ENCODE peak calls at places on chromosomes 11 and 22, in six cellular contexts. One of them, this sample, is unnamed.
A peak's percentile ranks its signal among the peaks of the same experiment; 100 is the strongest.

GRCh38 chr11:32088117-32088941 is 2.5 kb upstream of the RCN1 start:
- DNase-seq in neural progenitor cell: no peak
- DNase-seq in fibroblast of lung: peak; percentile 89
- DNase-seq in HCT116: no peak
- DNase-seq in GM23338: no peak
- DNase-seq in PC-3: peak; percentile 83
- DNase-seq in this sample: peak; percentile 84

GRCh38 chr11:64526356-64526755 is 64.7 kb upstream of the SLC22A12 start:
- DNase-seq in neural progenitor cell: no peak
- DNase-seq in fibroblast of lung: no peak
- DNase-seq in HCT116: no peak
- DNase-seq in GM23338: no peak
- DNase-seq in PC-3: no peak
- DNase-seq in this sample: no peak

GRCh38 chr11:8357891-8358566 is 94.4 kb upstream of the LMO1 start:
- DNase-seq in neural progenitor cell: no peak
- DNase-seq in fibroblast of lung: no peak
- DNase-seq in HCT116: no peak
- DNase-seq in GM23338: peak; percentile 40
- DNase-seq in PC-3: no peak
- DNase-seq in this sample: no peak

GRCh38 chr11:79794484-79795393 is 353.9 kb upstream of the TENM4 start:
- DNase-seq in neural progenitor cell: no peak
- DNase-seq in fibroblast of lung: peak; percentile 3
- DNase-seq in HCT116: no peak
- DNase-seq in GM23338: peak; percentile 2
- DNase-seq in PC-3: no peak
- DNase-seq in this sample: peak; percentile 13

GRCh38 chr11:78651923-78652602 is 77.4 kb upstream of the NARS2 start:
- DNase-seq in neural progenitor cell: no peak
- DNase-seq in fibroblast of lung: no peak
- DNase-seq in HCT116: no peak
- DNase-seq in GM23338: no peak
- DNase-seq in PC-3: no peak
- DNase-seq in this sample: no peak

GRCh38 chr22:24894220-24894975 is 52.1 kb downstream of the LHFPL7 start:
- DNase-seq in neural progenitor cell: no peak
- DNase-seq in fibroblast of lung: peak; percentile 97
- DNase-seq in HCT116: peak; percentile 89
- DNase-seq in GM23338: peak; percentile 15
- DNase-seq in PC-3: peak; percentile 95
- DNase-seq in this sample: peak; percentile 97

GRCh38 chr11:71223081-71223405 is 29.3 kb downstream of the SHANK2 start:
- DNase-seq in neural progenitor cell: no peak
- DNase-seq in fibroblast of lung: no peak
- DNase-seq in HCT116: no peak
- DNase-seq in GM23338: no peak
- DNase-seq in PC-3: no peak
- DNase-seq in this sample: no peak

GRCh38 chr22:48888466-48889208 is 939.0 kb downstream of the BRD1 start:
- DNase-seq in neural progenitor cell: no peak
- DNase-seq in fibroblast of lung: no peak
- DNase-seq in HCT116: no peak
- DNase-seq in GM23338: no peak
- DNase-seq in PC-3: no peak
- DNase-seq in this sample: no peak

GRCh38 chr11:9397746-9398680 is 13.6 kb downstream of the IPO7 start:
- DNase-seq in neural progenitor cell: no peak
- DNase-seq in fibroblast of lung: no peak
- DNase-seq in HCT116: no peak
- DNase-seq in GM23338: no peak
- DNase-seq in PC-3: no peak
- DNase-seq in this sample: no peak

GRCh38 chr22:23246982-23247766 is 66.9 kb downstream of the BCR start:
- DNase-seq in neural progenitor cell: no peak
- DNase-seq in fibroblast of lung: no peak
- DNase-seq in HCT116: no peak
- DNase-seq in GM23338: no peak
- DNase-seq in PC-3: no peak
- DNase-seq in this sample: no peak

GRCh38 chr11:66448523-66448922 is 9.9 kb upstream of the MRPL11 start:
- DNase-seq in neural progenitor cell: no peak
- DNase-seq in fibroblast of lung: no peak
- DNase-seq in HCT116: no peak
- DNase-seq in GM23338: no peak
- DNase-seq in PC-3: no peak
- DNase-seq in this sample: no peak

DNA sequence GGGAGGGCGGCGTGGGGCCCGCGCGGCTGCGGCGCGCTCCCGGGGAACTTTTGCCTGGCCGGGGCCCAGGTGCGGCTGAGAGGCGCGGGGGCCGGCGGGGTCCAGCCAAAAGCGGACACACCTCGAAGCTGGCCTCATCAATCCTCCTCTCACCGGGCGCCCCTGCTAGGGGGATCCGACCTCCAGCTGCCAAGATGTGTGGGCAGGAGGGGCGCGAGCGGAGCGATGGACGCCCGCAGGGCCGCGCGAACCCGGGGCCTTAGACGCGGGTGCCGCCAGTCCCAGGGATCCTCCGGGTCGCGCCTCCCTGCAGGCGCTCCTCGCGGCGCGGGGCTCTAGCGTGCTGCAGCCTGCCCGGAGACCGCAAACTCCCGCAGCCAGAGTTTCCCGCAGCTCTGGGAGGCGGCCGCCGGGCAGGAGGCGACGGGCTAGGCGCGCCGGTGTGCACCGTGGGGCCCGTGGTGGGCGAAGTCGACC is 785 bp downstream of the IGSF9B start:
- DNase-seq in neural progenitor cell: peak; percentile 59
- DNase-seq in fibroblast of lung: no peak
- DNase-seq in HCT116: no peak
- DNase-seq in GM23338: peak; percentile 50
- DNase-seq in PC-3: no peak
- DNase-seq in this sample: no peak
- TF ChIP-seq EZH2 in neural progenitor cell: peak; percentile 33
- TF ChIP-seq EZH2 in fibroblast of lung: no peak
- TF ChIP-seq EZH2 in HCT116: no peak
- TF ChIP-seq EZH2 in GM23338: no peak
- TF ChIP-seq EZH2 in PC-3: no peak
- TF ChIP-seq EZH2 in this sample: no peak

GRCh38 chr11:44885919-44886318 is 64.8 kb downstream of the TP53I11 start:
- DNase-seq in neural progenitor cell: no peak
- DNase-seq in fibroblast of lung: no peak
- DNase-seq in HCT116: no peak
- DNase-seq in GM23338: no peak
- DNase-seq in PC-3: no peak
- DNase-seq in this sample: no peak
- H3K4me1 ChIP-seq in neural progenitor cell: peaks cover 59% of the 10 kb centered on the region
- H3K4me1 ChIP-seq in fibroblast of lung: no peaks in the 10 kb centered on the region
- H3K4me1 ChIP-seq in HCT116: peaks cover 14% of the 10 kb centered on the region
- H3K4me1 ChIP-seq in GM23338: peaks cover 28% of the 10 kb centered on the region
- H3K4me1 ChIP-seq in PC-3: no peaks in the 10 kb centered on the region
- H3K4me1 ChIP-seq in this sample: no peaks in the 10 kb centered on the region

GRCh38 chr11:124844664-124845079 is 20.6 kb upstream of the ROBO3 start:
- DNase-seq in neural progenitor cell: peak; percentile 11
- DNase-seq in fibroblast of lung: no peak
- DNase-seq in HCT116: no peak
- DNase-seq in GM23338: peak; percentile 17
- DNase-seq in PC-3: no peak
- DNase-seq in this sample: no peak
- TF ChIP-seq EZH2 in neural progenitor cell: no peak
- TF ChIP-seq EZH2 in fibroblast of lung: peak; percentile 79
- TF ChIP-seq EZH2 in HCT116: no peak
- TF ChIP-seq EZH2 in GM23338: peak; percentile 48
- TF ChIP-seq EZH2 in PC-3: no peak
- TF ChIP-seq EZH2 in this sample: peak; percentile 85

GRCh38 chr11:124897681-124898680 is at the start of gene ROBO4:
- DNase-seq in neural progenitor cell: no peak
- DNase-seq in fibroblast of lung: peak; percentile 92
- DNase-seq in HCT116: peak; percentile 22
- DNase-seq in GM23338: no peak
- DNase-seq in PC-3: peak; percentile 97
- DNase-seq in this sample: peak; percentile 94
- H3K4me1 ChIP-seq in neural progenitor cell: peaks cover 18% of the 10 kb centered on the region
- H3K4me1 ChIP-seq in fibroblast of lung: peaks cover 42% of the 10 kb centered on the region
- H3K4me1 ChIP-seq in HCT116: peaks cover 42% of the 10 kb centered on the region
- H3K4me1 ChIP-seq in GM23338: peaks cover 4% of the 10 kb centered on the region
- H3K4me1 ChIP-seq in PC-3: peaks cover 74% of the 10 kb centered on the region
- H3K4me1 ChIP-seq in this sample: peaks cover 61% of the 10 kb centered on the region

GRCh38 chr11:61578819-61579218 is 2.1 kb downstream of the SYT7 start:
- DNase-seq in neural progenitor cell: no peak
- DNase-seq in fibroblast of lung: no peak
- DNase-seq in HCT116: no peak
- DNase-seq in GM23338: no peak
- DNase-seq in PC-3: no peak
- DNase-seq in this sample: no peak

GRCh38 chr11:61581931-61582330 is 1.1 kb upstream of the SYT7 start:
- DNase-seq in neural progenitor cell: no peak
- DNase-seq in fibroblast of lung: no peak
- DNase-seq in HCT116: no peak
- DNase-seq in GM23338: no peak
- DNase-seq in PC-3: no peak
- DNase-seq in this sample: no peak

GRCh38 chr11:61581030-61581928 is at the start of gene SYT7:
- DNase-seq in neural progenitor cell: peak; percentile 97
- DNase-seq in fibroblast of lung: peak; percentile 97
- DNase-seq in HCT116: peak; percentile 94
- DNase-seq in GM23338: peak; percentile 98
- DNase-seq in PC-3: peak; percentile 99
- DNase-seq in this sample: peak; percentile 96

GRCh38 chr11:61579398-61580291 is 1.2 kb downstream of the SYT7 start:
- DNase-seq in neural progenitor cell: peak; percentile 41
- DNase-seq in fibroblast of lung: no peak
- DNase-seq in HCT116: no peak
- DNase-seq in GM23338: peak; percentile 55
- DNase-seq in PC-3: no peak
- DNase-seq in this sample: no peak

DNA sequence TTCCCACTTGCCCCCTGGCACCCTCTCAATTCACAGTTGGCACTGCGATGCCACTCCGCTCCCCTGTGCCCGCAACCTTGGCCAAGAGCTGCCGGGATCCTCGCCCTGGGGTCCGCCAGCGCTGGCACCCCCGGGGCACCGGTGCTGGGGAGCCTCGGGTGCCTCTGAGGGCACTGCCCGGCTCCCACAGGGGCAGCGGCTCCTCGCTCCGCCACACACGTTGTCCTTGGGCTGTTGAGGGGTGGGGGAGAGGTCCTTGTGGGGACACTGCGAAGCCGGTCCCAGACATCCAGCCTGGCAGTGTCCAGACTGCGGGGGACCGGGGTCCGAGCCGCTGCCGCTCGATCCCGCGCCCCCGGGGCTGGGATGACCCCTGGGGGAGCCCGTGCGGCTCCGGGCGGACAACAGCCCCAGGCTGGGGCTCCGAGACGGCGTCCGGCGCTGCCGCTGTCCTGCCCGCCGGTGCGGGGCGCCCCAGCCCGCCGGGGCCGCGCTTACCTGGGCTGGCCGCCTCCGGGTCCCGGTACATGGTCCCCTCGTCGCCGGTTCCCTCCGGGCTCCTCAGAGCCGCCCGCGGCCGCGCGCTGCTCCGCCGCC is 486 bp downstream of the SYT7 start:
- DNase-seq in neural progenitor cell: peak; percentile 45
- DNase-seq in fibroblast of lung: no peak
- DNase-seq in HCT116: no peak
- DNase-seq in GM23338: peak; percentile 45
- DNase-seq in PC-3: peak; percentile 32
- DNase-seq in this sample: no peak
- TF ChIP-seq EZH2 in neural progenitor cell: peak; percentile 69
- TF ChIP-seq EZH2 in fibroblast of lung: peak; percentile 81
- TF ChIP-seq EZH2 in HCT116: no peak
- TF ChIP-seq EZH2 in GM23338: peak; percentile 34
- TF ChIP-seq EZH2 in PC-3: peak; percentile 49
- TF ChIP-seq EZH2 in this sample: no peak

GRCh38 chr11:59144096-59144495 is 1.4 kb downstream of the FAM111A start:
- DNase-seq in neural progenitor cell: no peak
- DNase-seq in fibroblast of lung: no peak
- DNase-seq in HCT116: no peak
- DNase-seq in GM23338: no peak
- DNase-seq in PC-3: peak; percentile 20
- DNase-seq in this sample: no peak
- H3K4me1 ChIP-seq in neural progenitor cell: peaks cover 15% of the 10 kb centered on the region
- H3K4me1 ChIP-seq in fibroblast of lung: peaks cover 11% of the 10 kb centered on the region
- H3K4me1 ChIP-seq in HCT116: peaks cover 34% of the 10 kb centered on the region
- H3K4me1 ChIP-seq in GM23338: peaks cover 26% of the 10 kb centered on the region
- H3K4me1 ChIP-seq in PC-3: peaks cover 38% of the 10 kb centered on the region
- H3K4me1 ChIP-seq in this sample: peaks cover 20% of the 10 kb centered on the region

DNA sequence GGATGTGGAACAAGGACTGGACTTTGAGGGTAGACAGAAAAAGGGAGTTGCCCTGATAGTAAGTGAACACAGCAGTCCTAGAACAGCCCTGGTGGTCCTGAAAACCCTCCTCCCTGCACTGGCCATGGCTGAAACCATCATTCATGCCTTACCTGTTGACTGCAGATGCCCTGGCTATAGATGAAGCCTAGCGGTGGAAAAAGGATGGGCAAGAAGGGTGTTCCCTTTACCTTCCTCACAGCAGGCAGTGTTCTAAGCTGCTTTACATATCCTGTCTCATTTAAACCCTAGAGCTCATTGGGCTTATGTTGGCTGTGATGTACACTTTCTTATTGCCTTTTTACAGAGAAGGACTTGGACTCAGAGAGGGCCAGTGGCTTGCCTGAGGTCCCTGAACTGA is 133.6 kb downstream of the C11orf91 start:
- DNase-seq in neural progenitor cell: no peak
- DNase-seq in fibroblast of lung: no peak
- DNase-seq in HCT116: no peak
- DNase-seq in GM23338: no peak
- DNase-seq in PC-3: no peak
- DNase-seq in this sample: no peak
- TF ChIP-seq EZH2 in neural progenitor cell: no peak
- TF ChIP-seq EZH2 in fibroblast of lung: no peak
- TF ChIP-seq EZH2 in HCT116: no peak
- TF ChIP-seq EZH2 in GM23338: no peak
- TF ChIP-seq EZH2 in PC-3: no peak
- TF ChIP-seq EZH2 in this sample: no peak

GRCh38 chr22:46049726-46050450 is 72.9 kb upstream of the WNT7B start:
- DNase-seq in neural progenitor cell: no peak
- DNase-seq in fibroblast of lung: no peak
- DNase-seq in HCT116: no peak
- DNase-seq in GM23338: no peak
- DNase-seq in PC-3: no peak
- DNase-seq in this sample: peak; percentile 65
- H3K4me1 ChIP-seq in neural progenitor cell: no peaks in the 10 kb centered on the region
- H3K4me1 ChIP-seq in fibroblast of lung: peaks cover 20% of the 10 kb centered on the region
- H3K4me1 ChIP-seq in HCT116: peaks cover 21% of the 10 kb centered on the region
- H3K4me1 ChIP-seq in GM23338: no peaks in the 10 kb centered on the region
- H3K4me1 ChIP-seq in PC-3: peaks cover 36% of the 10 kb centered on the region
- H3K4me1 ChIP-seq in this sample: peaks cover 44% of the 10 kb centered on the region

This sample was measured in mammary epithelial cell.